ENCODE peak calls at places on chromosomes 2 and 18, in nine cellular contexts. V, T, K, F, W, P, D, E and B are unnamed samples.

GRCh38 chr2:178193496-178193822 is 853 bp upstream of the OSBPL6 start:
- DNase-seq in E (no peak), W (no peak), V (no peak), T (no peak), K (no peak), P (no peak), D (no peak), F (no peak), B (no peak)

GRCh38 chr2:10414000-10414451 is 34.1 kb downstream of the ODC1 start:
- DNase-seq in V (no peak), E (no peak), K (no peak), P (no peak), W (no peak), T (no peak), D (no peak), F (no peak), B (no peak)

GRCh38 chr2:10392951-10393647 is 55.0 kb downstream of the ODC1 start:
- DNase-seq in D (no peak), W (peak; percentile 87), V (no peak), F (no peak), K (no peak), T (no peak), P (peak; percentile 55), E (no peak), B (no peak)

GRCh38 chr2:19035238-19035637 is 323.2 kb downstream of the OSR1 start:
- DNase-seq in V (no peak), E (peak; percentile 68), K (peak; percentile 76), T (peak; percentile 64), F (peak; percentile 48), P (no peak), W (no peak), D (no peak), B (no peak)

GRCh38 chr2:44166096-44166495 is 2.6 kb upstream of the PPM1B start:
- DNase-seq in V (no peak), F (no peak), K (no peak), E (no peak), T (no peak), P (peak; percentile 80), W (no peak), D (no peak), B (no peak)

GRCh38 chr2:130740671-130741070 is 11.8 kb downstream of the GPR148 start:
- DNase-seq in P (peak; percentile 8), T (no peak), V (no peak), K (no peak), W (no peak), E (no peak), F (no peak), D (no peak), B (no peak)

GRCh38 chr2:119005081-119005480 is 63.1 kb downstream of the MARCO start:
- DNase-seq in W (no peak), D (no peak), F (no peak), K (no peak), P (no peak), E (no peak), V (no peak), T (no peak), B (no peak)

GRCh38 chr2:36370281-36370680 is 14.7 kb downstream of the CRIM1 start:
- DNase-seq in E (no peak), K (no peak), V (no peak), P (no peak), T (no peak), W (no peak), D (no peak), F (no peak), B (no peak)

GRCh38 chr18:76874643-76875389 is 52.5 kb downstream of the ZNF236 start:
- DNase-seq in P (peak; percentile 67), W (peak; percentile 68), F (no peak), D (no peak), V (peak; percentile 9), K (no peak), E (no peak), T (no peak), B (no peak)

GRCh38 chr2:233535276-233535675 is 31.3 kb downstream of the USP40 start:
- DNase-seq in T (no peak), P (no peak), K (no peak), F (no peak), V (no peak), D (no peak), E (no peak), W (no peak), B (no peak)

GRCh38 chr18:60883594-60883993 is 449.6 kb upstream of the CDH20 start:
- DNase-seq in E (no peak), T (no peak), K (no peak), V (no peak), D (no peak), F (no peak), P (no peak), W (no peak), B (no peak)

GRCh38 chr18:60875957-60876507 is 457.2 kb upstream of the CDH20 start:
- DNase-seq in T (no peak), P (no peak), V (no peak), W (no peak), K (no peak), D (no peak), F (no peak), E (no peak), B (no peak)

GRCh38 chr18:60880184-60880583 is 453.0 kb upstream of the CDH20 start:
- DNase-seq in W (no peak), E (no peak), K (no peak), V (no peak), P (no peak), D (no peak), T (no peak), F (no peak), B (no peak)
- H3K4me1 ChIP-seq in W (no peaks in the 10 kb centered on the region), E (no peaks in the 10 kb centered on the region), K (no peaks in the 10 kb centered on the region), V (no peaks in the 10 kb centered on the region), P (no peaks in the 10 kb centered on the region), D (no peaks in the 10 kb centered on the region), T (no peaks in the 10 kb centered on the region), F (no peaks in the 10 kb centered on the region), B (no peaks in the 10 kb centered on the region)

DNA sequence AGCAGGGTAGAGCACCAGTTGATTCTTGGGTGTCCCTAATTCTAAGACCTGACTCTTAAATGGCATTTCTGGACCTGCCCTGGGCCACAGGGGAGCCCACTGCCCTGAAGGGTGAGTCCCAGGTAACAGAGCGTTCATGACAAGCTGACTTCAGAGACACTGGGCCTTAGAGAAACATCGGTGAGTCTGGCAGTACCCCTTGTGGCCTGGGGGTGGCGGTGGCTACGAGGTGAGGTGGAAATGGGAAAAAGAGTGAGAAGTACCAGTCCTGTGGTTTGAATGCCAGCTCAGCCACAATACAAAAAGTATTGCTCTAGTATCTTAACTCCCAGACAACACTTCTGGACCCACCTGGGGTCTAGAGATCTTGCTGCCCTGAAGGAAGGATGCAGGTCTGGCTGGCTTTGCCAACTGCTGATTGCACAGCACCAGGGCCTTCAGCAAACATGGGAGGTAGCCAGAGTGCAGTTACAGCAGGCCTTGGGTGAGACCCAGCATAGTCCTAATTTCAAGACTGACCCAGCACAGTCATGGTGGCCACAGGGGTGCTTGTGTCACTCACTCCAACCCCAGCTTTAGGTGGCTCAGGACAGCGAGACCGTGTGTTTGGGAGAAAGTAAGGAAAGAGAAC is 44.5 kb downstream of the USP34 start:
- DNase-seq in T (peak; percentile 61), W (peak; percentile 89), D (peak; percentile 73), E (no peak), K (no peak), F (no peak), P (peak; percentile 89), V (peak; percentile 42), B (peak; percentile 76)
- H3K36me3 ChIP-seq in T (no peaks in the 10 kb centered on the region), W (no peaks in the 10 kb centered on the region), D (no peaks in the 10 kb centered on the region), E (no peaks in the 10 kb centered on the region), K (no peaks in the 10 kb centered on the region), F (no peaks in the 10 kb centered on the region), P (no peaks in the 10 kb centered on the region), V (no peaks in the 10 kb centered on the region), B (no peaks in the 10 kb centered on the region)

DNA sequence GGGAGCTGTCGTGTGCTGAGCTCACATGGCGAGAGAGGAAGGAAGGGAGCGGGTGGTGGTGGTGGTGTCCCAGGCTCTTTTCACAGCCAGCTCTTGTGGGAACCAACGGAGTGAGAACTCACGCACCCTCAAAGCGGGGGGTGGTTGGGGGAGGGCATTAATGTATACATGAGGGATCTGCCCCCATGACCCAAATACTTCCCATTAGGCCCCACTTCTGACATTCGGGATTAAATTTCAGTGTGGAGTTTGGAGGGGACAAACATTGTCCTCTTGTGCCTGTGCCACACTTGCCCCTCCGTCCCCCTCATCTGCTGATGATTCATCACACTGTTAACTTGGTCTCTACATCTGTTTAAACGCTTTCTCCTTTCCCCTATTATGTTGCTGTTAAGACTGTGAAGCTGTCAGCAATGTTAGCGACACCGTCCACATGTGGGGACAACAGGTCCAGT is 22.5 kb downstream of the INPP4A start:
- DNase-seq in E (no peak), K (peak; percentile 41), D (no peak), V (no peak), F (no peak), T (no peak), W (no peak), P (no peak), B (no peak)
- H3K4me1 ChIP-seq in E (peaks cover 13% of the 10 kb centered on the region), K (peaks cover 59% of the 10 kb centered on the region), D (peaks cover 92% of the 10 kb centered on the region), V (peaks cover 83% of the 10 kb centered on the region), F (no peaks in the 10 kb centered on the region), T (peaks cover 23% of the 10 kb centered on the region), W (peaks cover 26% of the 10 kb centered on the region), P (peaks cover 20% of the 10 kb centered on the region), B (peaks cover 63% of the 10 kb centered on the region)

GRCh38 chr2:46990231-46990588 is 74.6 kb upstream of the MCFD2 start:
- DNase-seq in T (no peak), V (no peak), E (no peak), W (no peak), D (no peak), K (no peak), P (no peak), F (peak; percentile 34), B (no peak)

GRCh38 chr2:46988230-46988629 is 72.6 kb upstream of the MCFD2 start:
- DNase-seq in E (no peak), T (no peak), V (no peak), K (no peak), F (no peak), P (no peak), W (no peak), D (no peak), B (no peak)

GRCh38 chr2:46988733-46989481 is 73.3 kb upstream of the MCFD2 start:
- DNase-seq in P (peak; percentile 63), E (no peak), T (peak; percentile 65), V (no peak), D (no peak), W (no peak), F (peak; percentile 44), K (peak; percentile 83), B (no peak)

GRCh38 chr2:46991985-46992384 is 76.4 kb upstream of the MCFD2 start:
- DNase-seq in P (no peak), V (no peak), K (no peak), F (no peak), T (no peak), W (no peak), E (no peak), D (no peak), B (no peak)

DNA sequence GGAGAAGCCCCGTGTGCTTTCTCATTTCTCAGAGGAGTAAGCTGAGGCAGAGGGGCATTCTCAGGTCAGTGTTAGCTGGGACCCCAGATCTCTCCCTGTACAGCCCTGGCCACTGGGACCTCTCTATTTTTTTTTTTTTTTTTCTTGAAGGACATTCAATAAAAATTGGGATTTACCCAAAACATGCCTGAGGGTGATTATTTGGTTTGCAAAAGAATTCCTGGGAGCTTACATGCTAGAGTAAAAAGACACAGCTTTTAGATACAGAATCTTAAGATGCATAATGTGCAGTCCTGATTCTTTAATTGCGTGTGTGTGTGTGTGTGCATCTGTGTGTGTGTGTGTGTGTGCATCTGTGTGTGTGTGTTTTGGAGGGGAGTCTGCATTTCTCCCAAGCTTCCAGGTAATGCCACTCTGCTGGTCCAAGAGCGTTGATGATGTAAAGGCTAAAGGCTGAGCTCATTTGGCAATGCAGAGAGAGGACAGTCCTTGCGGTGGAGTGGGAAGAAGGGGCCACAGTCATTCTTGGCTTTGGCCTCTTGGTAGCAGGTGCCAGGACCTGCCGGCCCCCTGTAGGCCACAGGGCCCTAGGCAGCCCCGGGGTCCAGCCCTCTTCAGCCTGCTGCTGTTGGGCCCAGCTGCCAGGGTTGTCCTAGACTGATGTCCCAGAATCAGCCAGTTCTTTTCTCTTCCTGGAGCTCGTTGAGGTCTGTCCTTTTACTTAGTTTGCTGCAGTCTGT is 74.1 kb upstream of the MCFD2 start:
- DNase-seq in V (no peak), D (no peak), W (no peak), F (no peak), E (no peak), T (no peak), P (peak; percentile 29), K (no peak), B (no peak)
- H3K36me3 ChIP-seq in V (peaks cover 47% of the 10 kb centered on the region), D (peaks cover 11% of the 10 kb centered on the region), W (peaks cover 1% of the 10 kb centered on the region), F (no peaks in the 10 kb centered on the region), E (peaks cover 17% of the 10 kb centered on the region), T (peaks cover 14% of the 10 kb centered on the region), P (no peaks in the 10 kb centered on the region), K (peaks cover 17% of the 10 kb centered on the region), B (peaks cover 21% of the 10 kb centered on the region)